ENCODE peak calls at places on chromosomes 12 and 14, in nine cellular contexts. N is A549, O is Peyer's patch, Q is HCT116, Y is GM12892, A is heart left ventricle, M is suprapubic skin, I is HepG2, K is transverse colon. V is an unnamed sample.
A peak's percentile ranks its signal among the peaks of the same experiment; 100 is the strongest.

GRCh38 chr12:6235499-6235898 is 35.3 kb downstream of the CD9 start:
- DNase-seq in N (no peak), O (no peak), Q (no peak), Y (no peak), A (no peak), M (no peak), I (peak; percentile 74), K (peak; percentile 88), V (no peak)

GRCh38 chr14:74065746-74066575 is 18.3 kb downstream of the ALDH6A1 start:
- DNase-seq in N (no peak), O (no peak), Q (no peak), Y (no peak), A (no peak), M (no peak), I (no peak), K (no peak), V (no peak)

GRCh38 chr12:77816196-77816595 is 14.5 kb upstream of the NAV3 start:
- DNase-seq in N (no peak), O (no peak), Q (no peak), Y (no peak), A (no peak), M (no peak), I (no peak), K (no peak), V (no peak)

GRCh38 chr14:93928184-93929047 is 1.3 kb downstream of the FAM181A start:
- DNase-seq in N (no peak), O (no peak), Q (no peak), Y (no peak), A (no peak), M (no peak), I (no peak), K (no peak), V (no peak)

GRCh38 chr12:27969901-27970390 is 2.6 kb downstream of the PTHLH start:
- DNase-seq in N (peak; percentile 47), O (no peak), Q (peak; percentile 45), Y (peak; percentile 50), A (peak; percentile 50), M (peak; percentile 64), I (peak; percentile 38), K (peak; percentile 37), V (no peak)

GRCh38 chr12:71208053-71208685 is 50.4 kb upstream of the TSPAN8 start:
- DNase-seq in N (no peak), O (no peak), Q (peak; percentile 7), Y (no peak), A (no peak), M (no peak), I (no peak), K (no peak), V (no peak)

GRCh38 chr14:94795372-94795771 is 25.5 kb upstream of the GSC start:
- DNase-seq in N (no peak), O (no peak), Q (no peak), Y (no peak), A (no peak), M (no peak), I (no peak), K (no peak), V (no peak)

GRCh38 chr14:70045715-70046535 is 142.8 kb downstream of the SLC8A3 start:
- DNase-seq in N (peak; percentile 71), O (no peak), Q (peak; percentile 54), Y (no peak), A (peak; percentile 37), M (no peak), I (peak; percentile 73), K (peak; percentile 78), V (no peak)

GRCh38 chr14:104966261-104967143 is 11.7 kb downstream of the AHNAK2 start:
- DNase-seq in N (no peak), O (no peak), Q (no peak), Y (no peak), A (no peak), M (peak; percentile 67), I (no peak), K (no peak), V (no peak)

GRCh38 chr14:104967144-104967413 is 11.1 kb downstream of the AHNAK2 start:
- DNase-seq in N (no peak), O (no peak), Q (no peak), Y (no peak), A (no peak), M (peak; percentile 87), I (no peak), K (no peak), V (no peak)

GRCh38 chr14:104968153-104968527 is 10.0 kb downstream of the AHNAK2 start:
- DNase-seq in N (peak; percentile 47), O (no peak), Q (no peak), Y (no peak), A (no peak), M (peak; percentile 91), I (no peak), K (peak; percentile 65), V (no peak)

GRCh38 chr14:104968541-104969401 is 9.4 kb downstream of the AHNAK2 start:
- DNase-seq in N (peak; percentile 56), O (no peak), Q (no peak), Y (no peak), A (no peak), M (peak; percentile 90), I (no peak), K (no peak), V (no peak)

DNA sequence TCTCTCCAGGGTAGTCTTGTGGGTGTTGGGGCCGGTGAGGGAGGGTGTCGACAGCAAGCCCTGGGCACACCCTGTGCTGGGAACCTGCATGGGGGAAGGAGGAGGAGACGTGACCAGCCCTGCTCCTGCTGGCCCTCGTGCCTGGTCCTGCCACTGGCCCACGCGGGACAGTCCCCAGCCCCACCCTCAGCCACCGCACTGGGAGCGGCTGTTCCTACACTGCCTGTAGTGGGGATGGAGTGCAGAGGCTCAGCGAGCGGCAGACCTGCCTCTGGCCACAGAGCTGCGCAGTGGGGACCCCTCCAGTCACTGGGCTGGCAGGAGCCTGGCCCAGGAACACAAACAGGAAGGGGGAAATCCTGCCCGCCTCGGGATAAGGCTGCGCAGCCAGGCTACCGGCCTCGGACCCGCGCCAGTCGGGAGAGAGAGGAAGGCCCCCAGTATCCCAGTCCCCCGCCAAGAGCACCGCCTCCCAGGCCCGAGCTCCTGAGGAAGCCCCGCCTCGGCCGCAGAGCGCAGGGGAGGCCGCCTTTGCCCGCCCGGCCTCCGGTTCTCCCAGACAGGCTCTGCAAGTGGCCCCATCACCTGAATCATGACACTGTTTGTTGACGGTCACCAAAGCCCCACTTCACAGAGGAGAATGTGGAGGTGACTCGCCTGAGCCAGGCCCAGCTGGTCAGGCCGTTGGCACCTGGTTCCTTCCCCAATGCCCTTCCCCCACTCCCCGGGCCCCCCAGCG is 10.6 kb downstream of the AHNAK2 start:
- DNase-seq in N (no peak), O (no peak), Q (no peak), Y (no peak), A (no peak), M (no peak), I (no peak), K (no peak), V (no peak)
- TF ChIP-seq POLR2A in N (no peak), O (no peak), Q (no peak), Y (no peak), A (no peak), M (no peak), I (no peak), K (no peak), V (no peak)

DNA sequence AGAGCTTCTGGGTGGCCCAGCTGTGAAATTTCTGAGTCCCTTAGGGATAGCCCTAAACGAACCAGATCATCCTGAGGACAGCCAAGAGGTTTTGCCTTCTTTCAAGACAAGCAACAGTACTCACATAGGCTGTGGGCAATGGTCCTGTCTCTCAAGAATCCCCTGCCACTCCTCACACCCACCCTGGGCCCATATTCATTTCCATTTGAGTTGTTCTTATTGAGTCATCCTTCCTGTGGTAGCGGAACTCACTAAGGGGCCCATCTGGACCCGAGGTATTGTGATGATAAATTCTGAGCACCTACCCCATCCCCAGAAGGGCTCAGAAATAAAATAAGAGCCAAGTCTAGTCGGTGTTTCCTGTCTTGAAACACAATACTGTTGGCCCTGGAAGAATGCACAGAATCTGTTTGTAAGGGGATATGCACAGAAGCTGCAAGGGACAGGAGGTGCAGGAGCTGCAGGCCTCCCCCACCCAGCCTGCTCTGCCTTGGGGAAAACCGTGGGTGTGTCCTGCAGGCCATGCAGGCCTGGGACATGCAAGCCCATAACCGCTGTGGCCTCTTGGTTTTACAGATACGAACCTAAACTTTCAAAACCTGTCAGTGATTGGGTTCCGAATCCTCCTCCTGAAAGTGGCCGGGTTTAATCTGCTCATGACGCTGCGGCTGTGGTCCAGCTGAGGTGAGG is 38.9 kb downstream of the DAD1 start:
- DNase-seq in N (no peak), O (peak; percentile 59), Q (no peak), Y (peak; percentile 46), A (no peak), M (no peak), I (no peak), K (no peak), V (no peak)
- TF ChIP-seq POLR2A in N (no peak), O (no peak), Q (no peak), Y (peak; percentile 63), A (no peak), M (no peak), I (no peak), K (no peak), V (no peak)

GRCh38 chr12:46360908-46361666 is 11.5 kb downstream of the SLC38A2 start:
- DNase-seq in N (no peak), O (no peak), Q (no peak), Y (no peak), A (no peak), M (no peak), I (no peak), K (no peak), V (no peak)
- TF ChIP-seq POLR2A in N (no peak), O (no peak), Q (no peak), Y (peak; percentile 8), A (no peak), M (no peak), I (peak; percentile 71), K (no peak), V (no peak)

GRCh38 chr12:50401383-50402155 is 884 bp downstream of the LARP4 start:
- DNase-seq in N (no peak), O (no peak), Q (no peak), Y (no peak), A (no peak), M (no peak), I (no peak), K (peak; percentile 13), V (no peak)

GRCh38 chr12:50402270-50403000 is 1.8 kb downstream of the LARP4 start:
- DNase-seq in N (no peak), O (no peak), Q (no peak), Y (no peak), A (no peak), M (no peak), I (no peak), K (no peak), V (no peak)

GRCh38 chr12:50398931-50399330 is 1.8 kb upstream of the LARP4 start:
- DNase-seq in N (no peak), O (no peak), Q (no peak), Y (no peak), A (no peak), M (no peak), I (no peak), K (no peak), V (no peak)

GRCh38 chr12:50400104-50400637 is 514 bp upstream of the LARP4 start:
- DNase-seq in N (no peak), O (no peak), Q (no peak), Y (no peak), A (no peak), M (no peak), I (no peak), K (no peak), V (no peak)

DNA sequence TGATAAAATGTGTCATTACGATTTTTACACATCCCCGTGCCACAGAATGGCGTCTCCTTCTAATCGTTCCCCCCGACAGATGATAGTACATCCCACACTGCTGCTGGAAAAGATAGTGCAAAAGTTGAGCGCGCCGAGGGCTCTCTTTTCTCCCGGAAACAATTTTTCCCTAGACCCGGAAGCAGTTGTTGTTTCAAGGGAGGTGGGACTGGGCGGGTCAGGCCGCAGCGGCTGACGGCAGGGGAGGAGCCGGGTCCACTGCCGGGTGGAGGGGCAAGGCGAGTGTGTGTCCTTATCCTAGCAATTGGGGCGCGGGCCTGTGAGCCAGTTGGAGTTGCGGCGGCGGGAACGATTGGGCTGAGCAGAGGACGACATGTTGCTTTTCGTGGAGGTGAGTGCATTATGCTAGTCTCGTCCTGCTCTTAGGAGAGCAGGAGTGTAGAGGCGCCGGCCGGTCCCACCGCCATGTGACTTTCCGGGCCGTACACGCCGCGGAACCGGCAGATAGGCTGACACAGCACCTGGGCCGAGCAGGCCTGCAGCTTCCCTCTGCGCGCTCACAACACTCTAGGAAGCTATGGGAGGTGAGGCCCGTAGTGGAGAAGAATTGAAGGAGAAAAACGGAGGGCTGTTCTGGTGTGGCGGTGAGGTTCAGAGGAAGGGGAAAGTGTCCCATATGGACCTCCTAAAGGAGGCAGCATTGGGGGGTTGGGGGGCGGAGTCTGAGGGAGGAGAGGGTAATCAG is at the start of gene LARP4:
- DNase-seq in N (peak; percentile 96), O (peak; percentile 89), Q (peak; percentile 93), Y (peak; percentile 83), A (peak; percentile 93), M (peak; percentile 96), I (peak; percentile 95), K (peak; percentile 94), V (peak; percentile 83)
- TF ChIP-seq POLR2A in N (peak; percentile 89), O (peak; percentile 93), Q (peak; percentile 83), Y (peak; percentile 91), A (peak; percentile 86), M (no peak), I (peak; percentile 95), K (peak; percentile 93), V (peak; percentile 92)

V was measured in H54.